ENCODE peak calls at places on chromosomes 7 and 10, in six cellular contexts. N is neural crest cell, O is AG10803, T is cardiac fibroblast, B is B cell, S is ovary. R is an unnamed sample.

GRCh38 chr10:6406220-6407033 is 173.6 kb downstream of the PRKCQ start:
- DNase-seq in B (no peak), N (no peak), S (no peak), O (peak), T (peak), R (peak)

GRCh38 chr10:80462986-80463741 is 9.1 kb downstream of the TSPAN14 start:
- DNase-seq in S (no peak), N (no peak), O (peak), B (no peak), T (no peak), R (peak)

GRCh38 chr7:45151967-45152366 is 5.6 kb upstream of the RAMP3 start:
- DNase-seq in T (no peak), S (no peak), N (no peak), O (no peak), B (no peak), R (no peak)

GRCh38 chr7:126574838-126575250 is 677.9 kb downstream of the GRM8 start:
- DNase-seq in N (no peak), B (no peak), S (no peak), T (no peak), O (no peak), R (peak)

GRCh38 chr10:115402690-115403089 is 309.5 kb downstream of the ATRNL1 start:
- DNase-seq in N (no peak), T (peak), S (no peak), B (no peak), O (no peak), R (peak)

GRCh38 chr7:33100770-33101169 is 8.4 kb downstream of the RP9 start:
- DNase-seq in B (no peak), N (no peak), T (no peak), O (no peak), S (no peak), R (no peak)

GRCh38 chr7:133411402-133411801 is 158.5 kb downstream of the EXOC4 start:
- DNase-seq in S (no peak), N (no peak), B (no peak), T (no peak), O (no peak), R (no peak)

GRCh38 chr7:150979706-150980390 is 1.7 kb upstream of the KCNH2 start:
- DNase-seq in N (no peak), T (no peak), O (no peak), S (no peak), B (no peak), R (no peak)

GRCh38 chr7:127258111-127258510 is 5.4 kb upstream of the GRM8 start:
- DNase-seq in S (no peak), N (no peak), B (no peak), T (no peak), O (no peak), R (no peak)

GRCh38 chr10:126137557-126138221 is 241.3 kb downstream of the FANK1 start:
- DNase-seq in B (no peak), T (no peak), O (peak), N (no peak), S (no peak), R (no peak)

GRCh38 chr10:132110713-132111112 is 45.0 kb downstream of the JAKMIP3 start:
- DNase-seq in S (peak), O (no peak), T (no peak), N (no peak), B (no peak), R (no peak)

GRCh38 chr10:16384064-16384463 is 52.7 kb upstream of the PTER start:
- DNase-seq in S (no peak), B (no peak), T (no peak), O (no peak), N (no peak), R (no peak)

GRCh38 chr7:73987298-73987697 is 40.7 kb upstream of the ELN start:
- DNase-seq in N (no peak), O (no peak), B (no peak), S (no peak), T (no peak), R (no peak)

GRCh38 chr10:101623528-101623927 is 35.4 kb downstream of the DPCD start:
- DNase-seq in O (no peak), S (no peak), N (no peak), B (no peak), T (no peak), R (no peak)

GRCh38 chr10:1375805-1376170 is 319.6 kb downstream of the WDR37 start:
- DNase-seq in B (no peak), T (no peak), N (no peak), O (no peak), S (no peak), R (no peak)

GRCh38 chr7:101681170-101682007 is 52.3 kb upstream of the MYL10 start:
- DNase-seq in S (peak), T (peak), N (no peak), O (peak), B (no peak), R (peak)

GRCh38 chr10:125130886-125131285 is 29.5 kb downstream of the CTBP2 start:
- DNase-seq in S (no peak), T (no peak), B (no peak), N (no peak), O (no peak), R (no peak)

GRCh38 chr10:98444314-98445006 is 2.3 kb downstream of the HPS1 start:
- DNase-seq in B (no peak), N (no peak), S (no peak), T (no peak), O (no peak), R (no peak)

GRCh38 chr7:80499350-80499955 is 12.4 kb downstream of the GNAT3 start:
- DNase-seq in N (no peak), B (no peak), T (peak), S (peak), O (peak), R (peak)

GRCh38 chr7:130032698-130033097 is 18.5 kb downstream of the ZC3HC1 start:
- DNase-seq in O (no peak), S (no peak), N (no peak), T (no peak), B (no peak), R (no peak)

GRCh38 chr7:140696024-140696678 is 357 bp upstream of the NDUFB2 start:
- DNase-seq in S (peak), N (no peak), T (peak), B (no peak), O (peak), R (peak)

GRCh38 chr7:98054585-98054984 is 52.1 kb upstream of the LMTK2 start:
- DNase-seq in O (no peak), B (no peak), T (no peak), N (no peak), S (no peak), R (peak)

GRCh38 chr10:36172574-36172973 is 530.5 kb upstream of the FZD8 start:
- DNase-seq in O (peak), N (no peak), B (no peak), S (no peak), T (peak), R (no peak)

GRCh38 chr7:65441010-65441409 is 67.4 kb downstream of the ZNF92 start:
- DNase-seq in O (peak), N (no peak), T (peak), S (no peak), B (no peak), R (peak)

GRCh38 chr10:48742891-48743845 is 58.5 kb downstream of the WDFY4 start:
- DNase-seq in S (no peak), O (no peak), T (no peak), N (no peak), B (no peak), R (no peak)

GRCh38 chr10:123287594-123288247 is 133.5 kb downstream of the BUB3 start:
- DNase-seq in T (no peak), N (no peak), S (no peak), O (no peak), B (no peak), R (no peak)

GRCh38 chr10:123289432-123289831 is 135.2 kb downstream of the BUB3 start:
- DNase-seq in O (no peak), T (no peak), B (no peak), N (no peak), S (no peak), R (no peak)

GRCh38 chr10:123278445-123278844 is 124.2 kb downstream of the BUB3 start:
- DNase-seq in T (no peak), O (no peak), B (no peak), S (no peak), N (no peak), R (no peak)

DNA sequence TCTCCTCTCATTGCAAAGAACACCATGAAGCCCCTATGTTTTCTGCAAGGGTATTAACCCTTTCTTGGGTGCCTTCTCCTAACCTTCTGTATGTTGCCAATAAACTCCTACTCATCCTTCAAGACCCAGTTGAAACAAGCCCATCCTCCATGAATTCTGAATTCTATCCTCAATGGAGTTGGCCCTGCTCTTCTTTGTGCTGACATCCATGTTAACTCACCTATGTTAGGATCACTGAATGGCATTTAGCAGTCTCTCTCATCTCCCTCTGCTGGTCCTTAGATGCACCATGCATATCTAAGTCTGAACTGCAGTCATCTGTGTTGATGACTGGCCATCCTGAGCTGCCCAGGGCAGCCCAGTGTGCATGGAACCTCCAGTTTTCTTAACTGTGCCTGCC is 129.8 kb downstream of the BUB3 start:
- DNase-seq in O (no peak), T (no peak), B (no peak), N (no peak), S (no peak), R (no peak)
- TF ChIP-seq CTCF in O (no peak), T (no peak), B (no peak), N (peak), S (no peak), R (peak)

GRCh38 chr7:3649250-3649649 is 348.2 kb downstream of the SDK1 start:
- DNase-seq in N (no peak), O (no peak), B (no peak), S (no peak), T (peak), R (no peak)
- TF ChIP-seq CTCF in N (no peak), O (no peak), B (peak), S (no peak), T (peak), R (no peak)

GRCh38 chr7:40680657-40681056 is 545.9 kb downstream of the SUGCT start:
- DNase-seq in T (peak), O (peak), B (no peak), N (no peak), S (no peak), R (no peak)
- TF ChIP-seq CTCF in T (peak), O (peak), B (peak), N (peak), S (no peak), R (peak)

DNA sequence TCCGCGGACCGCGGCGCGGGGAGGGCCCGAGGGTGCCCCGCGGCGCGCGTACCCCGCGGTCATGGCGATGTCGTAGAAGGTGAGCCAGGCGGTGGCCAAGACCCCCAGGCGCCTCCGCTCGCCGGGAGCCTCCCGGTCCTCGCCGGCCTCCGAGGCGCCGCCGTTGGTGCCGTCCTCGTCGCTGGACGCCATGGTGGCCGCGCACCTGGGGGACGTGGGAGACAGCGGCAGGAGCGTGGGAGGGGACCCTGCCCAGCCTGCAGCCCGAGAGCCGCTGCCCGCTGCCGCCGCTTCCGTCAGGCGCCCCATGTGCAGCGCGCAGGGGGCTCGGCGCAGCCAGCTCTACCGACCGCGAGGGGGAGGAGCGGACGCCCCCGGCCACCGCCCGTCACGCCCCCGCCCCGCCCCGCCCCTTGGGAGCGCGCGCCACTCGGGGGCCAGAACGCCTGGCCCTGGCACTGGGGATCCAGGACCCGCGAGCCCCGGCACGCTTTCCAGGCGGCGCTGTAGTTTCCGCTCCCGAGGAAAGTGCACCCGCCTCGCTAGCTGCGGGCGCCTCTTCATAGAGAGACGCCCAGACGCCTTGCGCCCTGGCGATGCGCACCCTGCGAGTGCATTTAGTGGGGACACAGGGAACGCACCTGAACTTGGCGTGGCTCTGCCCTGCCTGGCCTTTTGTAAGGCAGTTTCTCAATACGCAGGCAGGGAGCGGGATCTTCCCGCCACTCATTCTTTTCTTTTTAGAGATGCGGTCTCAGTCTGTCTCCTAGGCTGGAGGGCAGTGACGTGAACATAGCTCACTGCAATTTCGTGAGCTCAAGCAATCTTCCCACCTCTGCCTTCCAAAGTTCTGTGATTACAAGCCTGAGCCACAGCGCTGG is at the start of gene HACD1:
- DNase-seq in O (peak), B (peak), S (peak), T (peak), N (peak), R (peak)
- TF ChIP-seq CTCF in O (peak), B (no peak), S (no peak), T (no peak), N (peak), R (peak)

DNA sequence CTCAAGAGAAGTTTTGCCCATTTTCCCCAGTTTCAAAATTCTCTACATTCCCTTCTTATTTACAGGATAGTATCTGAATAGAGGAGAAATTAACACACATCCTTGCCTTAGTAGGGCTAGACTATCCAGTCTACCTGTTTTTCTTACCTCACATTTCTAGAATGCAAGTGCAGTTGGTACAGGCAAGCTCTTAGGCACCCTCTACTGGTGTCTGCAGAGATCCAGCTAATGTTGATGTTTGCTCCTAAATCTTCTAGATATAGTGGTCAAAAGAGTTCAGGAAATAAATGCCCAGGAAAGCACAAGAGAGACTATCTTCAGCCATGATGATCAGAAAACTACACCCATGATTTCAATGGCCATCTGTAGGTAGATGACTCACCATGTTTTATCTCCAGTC is 205.3 kb downstream of the HTR7 start:
- DNase-seq in T (peak), O (no peak), N (no peak), B (no peak), S (no peak), R (no peak)
- TF ChIP-seq CTCF in T (peak), O (no peak), N (no peak), B (no peak), S (no peak), R (peak)

GRCh38 chr10:14618669-14619068 is 156.0 kb downstream of the FAM107B start:
- DNase-seq in N (no peak), S (no peak), B (no peak), T (no peak), O (no peak), R (no peak)

GRCh38 chr10:14617125-14617524 is 157.6 kb downstream of the FAM107B start:
- DNase-seq in N (no peak), O (no peak), T (no peak), B (no peak), S (no peak), R (no peak)

GRCh38 chr10:14616465-14616864 is 158.2 kb downstream of the FAM107B start:
- DNase-seq in B (no peak), O (no peak), T (no peak), N (no peak), S (no peak), R (no peak)

GRCh38 chr10:14621037-14621436 is 153.7 kb downstream of the FAM107B start:
- DNase-seq in S (no peak), N (no peak), T (no peak), B (no peak), O (no peak), R (no peak)

GRCh38 chr10:14617850-14618249 is 156.8 kb downstream of the FAM107B start:
- DNase-seq in B (no peak), S (no peak), T (peak), N (no peak), O (peak), R (no peak)
- TF ChIP-seq CTCF in B (no peak), S (no peak), T (peak), N (no peak), O (peak), R (peak)

DNA sequence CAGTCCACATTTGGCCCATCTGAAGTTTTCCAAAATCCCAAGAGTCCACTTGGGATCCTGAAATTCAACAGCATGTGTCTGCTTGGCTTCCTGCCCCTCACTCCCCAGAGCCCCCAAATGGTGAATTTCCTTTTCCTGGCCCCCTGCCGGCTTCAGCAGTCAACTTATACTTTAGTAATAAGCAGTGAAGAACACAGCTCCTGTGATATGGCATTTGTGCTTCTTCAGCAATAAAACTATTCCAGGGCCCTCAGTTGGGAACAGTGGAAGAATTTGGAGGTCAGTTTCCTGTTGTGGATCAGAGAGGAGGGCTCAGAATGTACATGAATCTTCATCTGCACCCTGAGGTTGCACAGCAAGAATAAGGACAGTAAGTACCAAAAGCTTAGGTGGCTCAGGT is 51.0 kb downstream of the PRF1 start:
- DNase-seq in T (peak), S (no peak), N (no peak), O (no peak), B (no peak), R (no peak)
- TF ChIP-seq CTCF in T (no peak), S (no peak), N (no peak), O (no peak), B (no peak), R (no peak)

DNA sequence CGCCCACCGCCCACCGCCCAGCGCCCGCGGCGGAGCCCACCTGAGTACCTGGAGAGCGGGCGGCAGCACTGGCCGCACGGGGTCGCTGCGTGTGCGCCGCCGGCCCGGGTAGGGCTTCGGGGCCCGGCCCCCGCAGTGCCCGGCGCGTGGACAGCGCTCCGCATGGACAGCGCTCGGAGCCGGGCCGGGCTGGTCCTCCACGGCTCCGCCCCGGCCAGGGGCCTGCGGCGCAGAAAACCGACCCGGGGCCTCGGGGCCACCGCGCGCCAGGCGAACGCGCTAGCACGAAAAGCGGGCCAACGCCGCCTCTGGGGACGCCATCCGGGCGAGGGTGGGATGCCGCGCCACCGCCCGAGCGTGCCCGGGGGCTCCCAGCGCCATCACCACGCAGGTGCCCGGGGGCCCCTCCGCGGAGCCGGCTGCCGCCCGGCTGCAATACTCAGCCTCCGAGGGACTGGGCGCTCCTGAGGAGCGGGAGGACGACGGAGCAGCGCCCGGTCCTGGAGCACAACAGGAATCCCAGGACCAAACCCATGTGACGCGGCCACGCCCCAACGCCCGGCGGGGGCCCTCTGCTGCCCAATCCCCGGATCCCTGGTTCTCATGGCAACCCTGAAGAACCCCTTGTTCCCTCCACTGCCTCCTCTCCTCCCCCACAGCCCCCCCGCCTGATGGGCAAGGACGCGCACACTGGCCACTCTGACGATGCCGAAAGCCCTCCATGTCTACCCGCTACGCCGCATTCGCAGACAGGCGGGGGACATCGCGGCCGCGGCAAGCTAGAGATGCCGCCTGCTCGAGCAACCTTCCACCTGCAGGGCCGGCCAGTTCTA is at the start of gene GRB10:
- DNase-seq in B (peak), N (peak), T (peak), O (peak), S (peak), R (no peak)
- TF ChIP-seq CTCF in B (no peak), N (peak), T (peak), O (no peak), S (no peak), R (peak)

GRCh38 chr10:22893776-22894175 is 34.1 kb upstream of the ARMC3 start:
- DNase-seq in O (no peak), B (no peak), S (no peak), N (no peak), T (no peak), R (no peak)
- TF ChIP-seq CTCF in O (no peak), B (no peak), S (no peak), N (no peak), T (no peak), R (no peak)

GRCh38 chr7:30276203-30276900 is 8.0 kb upstream of the ZNRF2 start:
- DNase-seq in T (peak), B (peak), S (peak), N (peak), O (peak), R (peak)
- TF ChIP-seq CTCF in T (peak), B (peak), S (peak), N (peak), O (peak), R (peak)

R was measured in HFFc6.